ENCODE peak calls at places on chromosomes 1 and 21, in four cellular contexts. K, J, Q and U are unnamed samples.

GRCh38 chr1:38244218-38244617 is 197.6 kb upstream of the POU3F1 start:
- DNase-seq in K (peak; percentile 73), J (no peak), Q (no peak), U (no peak)

GRCh38 chr1:207321790-207322530 is 482 bp downstream of the CD55 start:
- DNase-seq in K (no peak), J (no peak), Q (no peak), U (no peak)

GRCh38 chr21:15379776-15380175 is 315.0 kb upstream of the NRIP1 start:
- DNase-seq in K (no peak), J (no peak), Q (no peak), U (no peak)

GRCh38 chr1:207672525-207673130 is 27.7 kb downstream of the CR1L start:
- DNase-seq in J (peak; percentile 48), Q (peak; percentile 24), K (peak; percentile 47), U (no peak)

GRCh38 chr1:226635456-226635941 is 86.9 kb downstream of the STUM start:
- DNase-seq in Q (no peak), J (no peak), K (no peak), U (no peak)

GRCh38 chr1:116553386-116554115 is 17.3 kb downstream of the CD58 start:
- DNase-seq in J (no peak), K (no peak), Q (no peak), U (no peak)

GRCh38 chr1:115258302-115258866 is 79.7 kb downstream of the NGF start:
- DNase-seq in J (no peak), Q (no peak), K (no peak), U (no peak)

GRCh38 chr21:31660134-31660565 is 657 bp downstream of the SOD1 start:
- DNase-seq in Q (no peak), J (no peak), K (peak; percentile 41), U (no peak)

GRCh38 chr21:32819702-32820101 is 48.1 kb upstream of the PAXBP1 start:
- DNase-seq in Q (no peak), J (no peak), K (no peak), U (no peak)

GRCh38 chr21:43880111-43880985 is 15.3 kb downstream of the AGPAT3 start:
- DNase-seq in Q (no peak), K (no peak), J (no peak), U (no peak)

DNA sequence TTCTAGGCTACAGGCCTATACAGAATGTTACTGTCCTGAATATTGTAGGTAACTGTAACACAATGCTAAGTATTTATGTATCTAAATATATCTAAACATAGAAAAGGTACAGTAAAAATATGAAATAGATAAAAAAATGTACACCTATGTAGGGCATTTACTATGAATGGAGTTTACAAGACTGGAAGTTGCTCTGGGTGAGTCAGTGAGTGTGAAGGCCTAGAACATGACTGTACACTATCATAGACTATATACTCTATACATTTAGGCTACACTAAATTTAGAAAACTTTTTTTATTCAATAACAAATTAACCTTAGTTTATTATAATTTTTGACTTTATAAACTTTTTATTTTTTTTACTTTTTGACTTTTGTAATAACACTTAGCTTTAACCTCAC is 136.9 kb downstream of the DUSP10 start:
- DNase-seq in K (no peak), J (no peak), Q (no peak), U (no peak)
- TF ChIP-seq ETV6 in K (no peak), J (no peak), Q (no peak), U (no peak)

DNA sequence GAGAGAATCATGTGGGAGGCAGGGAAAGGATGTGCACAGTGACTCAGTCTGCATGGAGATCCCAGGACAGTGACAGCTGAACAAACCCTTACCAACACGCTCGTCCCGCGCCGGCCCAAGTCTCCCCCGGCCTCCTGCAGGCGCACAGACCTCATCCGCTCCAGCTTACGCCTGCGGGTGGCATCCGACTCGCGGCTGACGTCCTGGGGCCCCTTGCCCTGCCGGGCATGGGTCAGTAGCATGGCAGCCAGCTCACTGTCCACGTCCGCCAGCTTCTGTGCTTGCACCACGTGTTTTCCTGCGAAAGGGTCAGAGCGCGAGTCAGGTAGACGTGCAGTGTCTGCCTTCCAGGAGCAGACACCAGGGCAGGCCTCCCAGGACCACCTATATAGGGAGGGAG is 115.2 kb downstream of the NPHP4 start:
- DNase-seq in Q (no peak), K (no peak), J (no peak), U (no peak)
- TF ChIP-seq ETV6 in Q (no peak), K (no peak), J (no peak), U (no peak)

GRCh38 chr1:48196168-48196716 is 26.3 kb upstream of the SLC5A9 start:
- DNase-seq in Q (no peak), K (no peak), J (no peak), U (no peak)
- TF ChIP-seq ETV6 in Q (no peak), K (no peak), J (no peak), U (no peak)

DNA sequence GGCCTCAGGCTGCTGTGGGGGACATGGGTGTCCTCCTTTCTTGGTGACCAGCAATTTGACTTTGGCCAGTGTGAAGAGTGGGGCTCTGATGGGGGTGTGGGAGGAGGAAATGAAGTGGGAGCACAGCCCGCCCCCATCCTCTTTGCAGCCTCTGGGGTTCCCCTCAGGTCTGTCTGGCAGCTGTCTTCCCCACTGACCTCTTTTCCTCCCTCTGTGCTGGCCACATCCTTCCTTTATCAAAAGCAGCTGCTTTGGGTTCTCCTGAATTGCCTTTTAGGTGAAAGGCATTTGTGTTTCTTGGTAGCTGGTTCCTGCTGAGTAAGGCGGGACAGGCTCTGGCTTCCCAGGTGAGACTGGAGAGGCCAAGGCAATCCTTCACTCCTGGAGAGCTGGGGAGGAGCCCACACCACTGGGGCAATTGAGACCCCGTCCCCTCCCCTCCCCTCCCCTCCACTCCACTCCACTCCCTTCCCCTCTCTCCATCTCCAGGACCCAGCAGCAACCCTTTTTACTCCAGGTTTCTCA is 24.9 kb downstream of the PCAT6 start:
- DNase-seq in K (no peak), J (no peak), Q (no peak), U (no peak)
- TF ChIP-seq ETV6 in K (no peak), J (no peak), Q (no peak), U (no peak)

DNA sequence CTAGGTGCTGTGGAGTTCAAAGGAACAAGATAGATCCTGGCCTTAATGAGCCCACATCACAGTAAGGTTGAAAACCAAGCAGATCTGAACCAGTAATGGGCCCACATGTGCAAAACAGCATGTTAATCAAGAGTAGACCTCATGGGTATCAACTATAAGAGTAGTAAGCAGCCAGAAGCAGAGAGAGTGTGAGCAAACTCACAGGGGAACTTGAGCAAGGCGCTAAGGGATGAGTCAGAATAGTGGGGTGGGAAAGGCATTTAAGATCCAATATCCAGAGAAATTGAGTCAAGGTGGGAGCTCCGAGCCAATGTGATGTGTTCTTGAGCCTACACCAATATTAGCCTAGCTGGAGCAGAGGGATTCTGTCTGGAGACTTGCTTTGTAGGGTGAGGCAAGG is 52.4 kb upstream of the GJA5 start:
- DNase-seq in Q (no peak), J (no peak), K (no peak), U (no peak)
- TF ChIP-seq ETV6 in Q (no peak), J (no peak), K (no peak), U (no peak)

GRCh38 chr1:99811747-99812146 is 38.4 kb upstream of the AGL start:
- DNase-seq in Q (no peak), J (no peak), K (no peak), U (no peak)

GRCh38 chr1:99811075-99811474 is 39.1 kb upstream of the AGL start:
- DNase-seq in K (no peak), Q (no peak), J (no peak), U (no peak)

GRCh38 chr1:99816656-99817055 is 33.5 kb upstream of the AGL start:
- DNase-seq in Q (no peak), K (no peak), J (no peak), U (no peak)

GRCh38 chr1:99818063-99818699 is 32.0 kb upstream of the AGL start:
- DNase-seq in K (no peak), Q (no peak), J (no peak), U (no peak)

GRCh38 chr1:99814373-99814900 is 35.7 kb upstream of the AGL start:
- DNase-seq in J (no peak), K (no peak), Q (peak; percentile 36), U (no peak)
- TF ChIP-seq ETV6 in J (no peak), K (no peak), Q (no peak), U (no peak)

GRCh38 chr1:201028473-201028889 is 5.0 kb upstream of the KIF21B start:
- DNase-seq in K (no peak), J (no peak), Q (peak; percentile 33), U (no peak)

GRCh38 chr1:201036188-201036834 is 12.8 kb upstream of the KIF21B start:
- DNase-seq in K (no peak), J (no peak), Q (no peak), U (no peak)

GRCh38 chr1:201026746-201027145 is 3.2 kb upstream of the KIF21B start:
- DNase-seq in J (no peak), Q (no peak), K (no peak), U (no peak)

DNA sequence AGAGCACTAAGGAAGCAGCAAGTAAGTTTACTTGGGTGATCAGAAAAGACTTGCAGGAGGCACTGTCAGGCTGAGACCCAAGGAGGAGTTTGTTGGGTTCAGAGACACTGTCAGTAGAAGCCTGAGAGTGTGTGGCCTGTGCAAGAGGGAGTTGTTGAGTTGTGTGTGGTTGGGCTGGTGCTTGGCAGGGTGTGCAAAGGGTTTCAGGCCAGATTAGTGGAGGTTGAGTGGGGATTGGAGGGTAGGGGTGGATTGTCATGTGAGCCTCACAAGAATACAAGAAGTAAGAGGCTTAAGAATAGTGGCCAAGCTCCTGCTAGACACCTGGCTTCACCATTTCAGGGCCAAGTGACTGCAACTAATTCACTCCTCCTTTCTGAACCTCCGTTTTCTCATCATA is 8.9 kb upstream of the KIF21B start:
- DNase-seq in K (no peak), Q (no peak), J (no peak), U (no peak)
- TF ChIP-seq ETV6 in K (no peak), Q (no peak), J (no peak), U (no peak)

GRCh38 chr21:45265721-45266517 is 21.8 kb downstream of the POFUT2 start:
- DNase-seq in K (no peak), Q (no peak), J (no peak), U (no peak)
- TF ChIP-seq ETV6 in K (no peak), Q (no peak), J (no peak), U (no peak)

GRCh38 chr21:41168391-41169257 is 664 bp downstream of the BACE2 start:
- DNase-seq in K (peak; percentile 43), J (no peak), Q (no peak), U (no peak)

GRCh38 chr21:41169258-41169576 is 1.3 kb downstream of the BACE2 start:
- DNase-seq in J (no peak), Q (no peak), K (no peak), U (no peak)

GRCh38 chr21:41169701-41170100 is 1.7 kb downstream of the BACE2 start:
- DNase-seq in K (no peak), Q (no peak), J (no peak), U (no peak)

GRCh38 chr21:41171210-41171609 is 3.2 kb downstream of the BACE2 start:
- DNase-seq in K (no peak), J (no peak), Q (no peak), U (no peak)

DNA sequence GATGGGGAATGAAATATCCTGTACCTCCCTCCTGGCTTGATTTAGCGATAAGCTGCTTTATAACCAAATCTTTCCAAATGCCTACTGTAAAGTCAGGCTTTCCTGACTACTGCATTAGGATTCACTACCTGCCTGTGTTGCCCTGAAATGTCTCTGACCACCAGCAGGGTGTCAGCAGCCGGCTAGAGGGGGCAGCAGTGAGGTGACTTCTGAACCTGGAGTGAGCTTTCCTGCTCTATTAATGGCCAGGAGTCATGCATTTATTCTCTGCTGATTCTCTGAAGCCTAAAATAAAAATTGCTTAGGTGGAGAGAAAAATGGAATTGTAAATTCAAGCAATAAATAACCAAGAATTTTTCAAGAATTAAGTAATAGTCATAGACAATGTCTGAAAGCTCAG is 2.5 kb downstream of the BACE2 start:
- DNase-seq in K (peak; percentile 69), Q (peak; percentile 29), J (peak; percentile 58), U (no peak)
- TF ChIP-seq ETV6 in K (no peak), Q (no peak), J (no peak), U (no peak)

GRCh38 chr1:43545686-43546387 is 15.2 kb downstream of the PTPRF start:
- DNase-seq in K (peak; percentile 98), J (peak; percentile 73), Q (peak; percentile 98), U (no peak)
- TF ChIP-seq ETV6 in K (no peak), J (no peak), Q (no peak), U (no peak)